ENCODE peak calls at places on chromosomes 2 and 18, in six cellular contexts. J is progenitor cell of endocrine pancreas, F is GM13977, Y is RWPE1, Q is fibroblast of pulmonary artery, P is coronary artery. D is an unnamed sample.

GRCh38 chr2:85659324-85659981 is 8.5 kb downstream of the SFTPB start:
- DNase-seq in P (no peak), J (no peak), Y (no peak), Q (no peak), F (no peak), D (no peak)

GRCh38 chr2:41774011-41774605 is 273.7 kb upstream of the PKDCC start:
- DNase-seq in Q (no peak), F (no peak), Y (no peak), J (no peak), P (no peak), D (no peak)

GRCh38 chr2:237732790-237733349 is 65.7 kb upstream of the RBM44 start:
- DNase-seq in J (no peak), F (no peak), Y (no peak), Q (no peak), P (no peak), D (peak; percentile 47)

GRCh38 chr2:159879061-159879604 is 81.1 kb upstream of the CD302 start:
- DNase-seq in Q (peak; percentile 78), P (no peak), J (no peak), F (peak; percentile 50), Y (no peak), D (no peak)

GRCh38 chr2:196589429-196589828 is 50.1 kb upstream of the CCDC150 start:
- DNase-seq in F (no peak), P (no peak), Q (no peak), J (no peak), Y (no peak), D (no peak)

GRCh38 chr2:202069189-202070050 is 3.6 kb upstream of the KIAA2012 start:
- DNase-seq in J (no peak), P (no peak), Q (no peak), F (no peak), Y (no peak), D (no peak)

GRCh38 chr2:151795646-151796240 is 32.5 kb downstream of the ARL5A start:
- DNase-seq in J (no peak), P (no peak), F (no peak), Y (no peak), Q (no peak), D (no peak)

GRCh38 chr2:190408538-190409271 is 550 bp downstream of the MFSD6 start:
- DNase-seq in J (peak; percentile 27), Q (no peak), P (no peak), Y (peak; percentile 40), F (peak; percentile 82), D (peak; percentile 61)

GRCh38 chr2:10242451-10242850 is 60.3 kb upstream of the HPCAL1 start:
- DNase-seq in F (no peak), J (no peak), Q (no peak), Y (no peak), P (no peak), D (peak; percentile 6)

GRCh38 chr18:21803495-21803894 is 62.9 kb downstream of the MIB1 start:
- DNase-seq in P (no peak), F (no peak), Q (peak; percentile 80), Y (no peak), J (no peak), D (no peak)

GRCh38 chr2:118431188-118431562 is 342.9 kb downstream of the INSIG2 start:
- DNase-seq in J (no peak), P (no peak), Y (peak; percentile 8), F (no peak), Q (peak; percentile 4), D (no peak)

GRCh38 chr18:8756571-8756970 is 51.2 kb downstream of the MTCL1 start:
- DNase-seq in F (no peak), Y (no peak), P (peak; percentile 5), J (no peak), Q (no peak), D (no peak)

GRCh38 chr18:76457957-76458356 is 37.1 kb downstream of the ZNF516 start:
- DNase-seq in Y (no peak), Q (no peak), J (no peak), F (no peak), P (no peak), D (no peak)

GRCh38 chr2:180573951-180574350 is 406.5 kb upstream of the UBE2E3 start:
- DNase-seq in P (no peak), Q (peak; percentile 50), J (no peak), Y (peak; percentile 78), F (no peak), D (no peak)

GRCh38 chr2:17892726-17893534 is 14.5 kb downstream of the KCNS3 start:
- DNase-seq in P (no peak), F (no peak), Q (no peak), Y (no peak), J (no peak), D (no peak)

GRCh38 chr2:107698861-107699260 is 127.8 kb upstream of the RGPD4 start:
- DNase-seq in Q (no peak), P (no peak), J (no peak), Y (no peak), F (no peak), D (no peak)

GRCh38 chr18:33135951-33136660 is 304.4 kb downstream of the CCDC178 start:
- DNase-seq in Y (no peak), Q (peak; percentile 14), J (no peak), P (no peak), F (no peak), D (no peak)

GRCh38 chr2:72973566-72974435 is 56.5 kb downstream of the EMX1 start:
- DNase-seq in Q (peak; percentile 68), P (no peak), Y (peak; percentile 76), J (peak; percentile 44), F (peak; percentile 83), D (peak; percentile 61)

GRCh38 chr2:120574620-120575019 is 161.0 kb upstream of the GLI2 start:
- DNase-seq in Q (no peak), Y (no peak), J (no peak), P (no peak), F (no peak), D (no peak)

GRCh38 chr2:240363718-240364581 is 71.5 kb upstream of the GPC1 start:
- DNase-seq in Y (no peak), F (no peak), P (no peak), Q (no peak), J (no peak), D (peak; percentile 15)

GRCh38 chr2:237603718-237604362 is 13.3 kb upstream of the RAB17 start:
- DNase-seq in P (no peak), F (peak; percentile 53), Q (peak; percentile 93), Y (peak; percentile 44), J (no peak), D (no peak)

GRCh38 chr2:26076001-26076587 is 42.2 kb downstream of the RAB10 start:
- DNase-seq in Y (no peak), F (no peak), Q (no peak), J (no peak), P (no peak), D (no peak)

GRCh38 chr2:28419003-28419704 is 26.5 kb downstream of the FOSL2 start:
- DNase-seq in P (no peak), F (peak; percentile 37), Q (no peak), J (no peak), Y (no peak), D (no peak)

GRCh38 chr2:100394111-100394641 is 23.3 kb downstream of the CHST10 start:
- DNase-seq in Y (no peak), F (peak; percentile 80), P (peak; percentile 43), J (no peak), Q (no peak), D (no peak)

GRCh38 chr2:113977660-113978523 is 88.0 kb downstream of the ACTR3 start:
- DNase-seq in F (no peak), P (no peak), Q (peak; percentile 62), J (no peak), Y (peak; percentile 63), D (no peak)

GRCh38 chr18:50839996-50840395 is 20.2 kb upstream of the MRO start:
- DNase-seq in P (no peak), F (no peak), J (no peak), Q (no peak), Y (no peak), D (no peak)

GRCh38 chr2:199484927-199485326 is 27.2 kb upstream of the SATB2 start:
- DNase-seq in J (no peak), P (no peak), Q (no peak), F (no peak), Y (no peak), D (peak; percentile 27)
- TF ChIP-seq CTCF in J (no peak), P (no peak), Q (peak; percentile 7), F (peak; percentile 32), Y (no peak), D (no peak)

GRCh38 chr18:70142021-70142420 is 63.5 kb downstream of the RTTN start:
- DNase-seq in J (no peak), Q (no peak), Y (no peak), F (no peak), P (no peak), D (no peak)
- TF ChIP-seq CTCF in J (no peak), Q (no peak), Y (no peak), F (no peak), P (no peak), D (no peak)

GRCh38 chr18:59783138-59783537 is 85.9 kb upstream of the CCBE1 start:
- DNase-seq in F (peak; percentile 65), J (no peak), P (no peak), Q (peak; percentile 86), Y (no peak), D (peak; percentile 24)
- TF ChIP-seq CTCF in F (peak; percentile 72), J (peak; percentile 57), P (no peak), Q (peak; percentile 75), Y (peak; percentile 60), D (peak; percentile 52)

GRCh38 chr2:40209728-40210127 is 242.2 kb downstream of the SLC8A1 start:
- DNase-seq in Q (no peak), F (no peak), J (no peak), Y (no peak), P (no peak), D (no peak)

GRCh38 chr2:40210968-40211353 is 240.9 kb downstream of the SLC8A1 start:
- DNase-seq in F (no peak), Y (no peak), J (no peak), P (no peak), Q (no peak), D (no peak)

GRCh38 chr2:40213616-40214015 is 238.3 kb downstream of the SLC8A1 start:
- DNase-seq in J (no peak), P (no peak), Y (no peak), Q (no peak), F (no peak), D (no peak)

GRCh38 chr2:40210344-40210967 is 241.4 kb downstream of the SLC8A1 start:
- DNase-seq in P (no peak), F (no peak), Y (no peak), J (no peak), Q (no peak), D (no peak)

GRCh38 chr2:40213071-40213470 is 238.8 kb downstream of the SLC8A1 start:
- DNase-seq in J (no peak), Y (no peak), F (no peak), Q (peak; percentile 43), P (no peak), D (no peak)
- TF ChIP-seq CTCF in J (peak; percentile 15), Y (peak; percentile 42), F (peak; percentile 20), Q (peak; percentile 61), P (peak; percentile 19), D (no peak)

DNA sequence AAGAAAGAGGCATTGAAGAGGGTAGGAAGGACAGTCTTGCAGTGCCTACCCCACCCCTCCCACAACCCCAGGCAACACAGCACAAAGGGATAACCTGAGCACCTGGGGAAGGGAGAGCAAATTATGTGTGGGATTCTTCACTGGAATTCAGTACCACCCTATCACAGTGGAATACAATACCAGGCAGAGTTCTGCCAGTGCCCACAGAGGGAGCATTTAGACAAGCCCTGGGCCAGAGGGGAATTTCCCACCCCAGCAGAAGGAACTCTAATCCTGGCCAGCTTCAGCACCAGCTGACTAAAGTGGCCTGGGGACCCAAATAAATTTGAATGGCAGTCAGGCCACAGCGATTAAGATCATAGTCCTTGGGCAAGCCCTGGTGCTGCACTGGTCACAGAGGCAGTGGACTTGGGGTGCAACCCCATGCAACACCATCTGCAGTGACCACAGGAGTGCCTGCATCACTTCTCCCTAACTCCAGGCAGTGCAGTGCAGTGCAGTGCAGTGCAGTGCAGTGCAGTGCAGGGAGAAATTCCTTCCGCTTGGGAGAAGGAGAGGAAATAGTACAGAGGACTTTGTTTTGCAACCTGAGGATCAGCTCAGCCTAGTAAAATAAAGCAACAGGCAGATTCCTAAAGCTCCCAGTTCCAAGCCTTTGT is 147.8 kb upstream of the SRD5A2 start:
- DNase-seq in F (no peak), Y (no peak), J (no peak), P (no peak), Q (no peak), D (no peak)
- TF ChIP-seq CTCF in F (no peak), Y (no peak), J (no peak), P (no peak), Q (no peak), D (no peak)

D was measured in glutamatergic neuron.